ENCODE peak calls at places on chromosomes 5 and 9, in four cellular contexts. I is A549, K is uterus, D is upper lobe of left lung. S is an unnamed sample.

GRCh38 chr5:57503433-57503832 is 20.8 kb upstream of the ACTBL2 start:
- DNase-seq in I (no peak), K (peak), D (no peak), S (no peak)

GRCh38 chr5:27216367-27216941 is 178.1 kb upstream of the CDH9 start:
- DNase-seq in I (no peak), K (no peak), D (no peak), S (no peak)

GRCh38 chr5:126523818-126524522 is 71.0 kb downstream of the ALDH7A1 start:
- DNase-seq in I (no peak), K (no peak), D (no peak), S (no peak)

GRCh38 chr9:72292184-72292787 is 72.7 kb downstream of the ZFAND5 start:
- DNase-seq in I (peak), K (no peak), D (no peak), S (no peak)

GRCh38 chr9:134493471-134494272 is 147.9 kb upstream of the COL5A1 start:
- DNase-seq in I (no peak), K (no peak), D (peak), S (no peak)

GRCh38 chr5:177317959-177318377 is 6.3 kb upstream of the MXD3 start:
- DNase-seq in I (peak), K (peak), D (no peak), S (no peak)

GRCh38 chr9:78261403-78262001 is 25.6 kb downstream of the CEP78 start:
- DNase-seq in I (peak), K (no peak), D (no peak), S (no peak)

GRCh38 chr5:131328536-131329186 is 64.8 kb downstream of the CDC42SE2 start:
- DNase-seq in I (peak), K (no peak), D (no peak), S (no peak)

GRCh38 chr5:68884893-68885292 is 208.9 kb upstream of the SLC30A5 start:
- DNase-seq in I (peak), K (no peak), D (no peak), S (no peak)

GRCh38 chr5:174426388-174426787 is 298.0 kb upstream of the MSX2 start:
- DNase-seq in I (no peak), K (no peak), D (no peak), S (no peak)

DNA sequence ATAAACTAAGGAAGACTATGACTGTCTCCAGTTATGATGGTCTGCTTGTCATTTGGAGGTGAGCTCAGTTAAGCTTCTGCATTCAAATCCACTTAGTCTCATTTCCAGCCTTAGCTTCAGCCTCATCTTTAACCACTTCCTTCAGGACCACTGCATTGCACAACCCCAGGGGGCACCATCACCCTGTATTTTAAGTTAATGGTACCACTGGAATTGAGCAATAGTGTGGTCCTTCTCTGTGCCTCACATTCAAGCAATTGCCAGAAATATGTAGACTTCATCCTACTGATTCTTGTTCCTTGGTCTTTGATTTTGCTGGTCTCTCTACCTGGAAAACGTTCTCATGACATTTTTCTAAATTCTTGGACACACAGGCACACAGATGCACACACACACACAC is 131.5 kb upstream of the PTPN3 start:
- DNase-seq in I (no peak), K (no peak), D (no peak), S (no peak)
- TF ChIP-seq POLR2A in I (no peak), K (no peak), D (no peak), S (no peak)

DNA sequence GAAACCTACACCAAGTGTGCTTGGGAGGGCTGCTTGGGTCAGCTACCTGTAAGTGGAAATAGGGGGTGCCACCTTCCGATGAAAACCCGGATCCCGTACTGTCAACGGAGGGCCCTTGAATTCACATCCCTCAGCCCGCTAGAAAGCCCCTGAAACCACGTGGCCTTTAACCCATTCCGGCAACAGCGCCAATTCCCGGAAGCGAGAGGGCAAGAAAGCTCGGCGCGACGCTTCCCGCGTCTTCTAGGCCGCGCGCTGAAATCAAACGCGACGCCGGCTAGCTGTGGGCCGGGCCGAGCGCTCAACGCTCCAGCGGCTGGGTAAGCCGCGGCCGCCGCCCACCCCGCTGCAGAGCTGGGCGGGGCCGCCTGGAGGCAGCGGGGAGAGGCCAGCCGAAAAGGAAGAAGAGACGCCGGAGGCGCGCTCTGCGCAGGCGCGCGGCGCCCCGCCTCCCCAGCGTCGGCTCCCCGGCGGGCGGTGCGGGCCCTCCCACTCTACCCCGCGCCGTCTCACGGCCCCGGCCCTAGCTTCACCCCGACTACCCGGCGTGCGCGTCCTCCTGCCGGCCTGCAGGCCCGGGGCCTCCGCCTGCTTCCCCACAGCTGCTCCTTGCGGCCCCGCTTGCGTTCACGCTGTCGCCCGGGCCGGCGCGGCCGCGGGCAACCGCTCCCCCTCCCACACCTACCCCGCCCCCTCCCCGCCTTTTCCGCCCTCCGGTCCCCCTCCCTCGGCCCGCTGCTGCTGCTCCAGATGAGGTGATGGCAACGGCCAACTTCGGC is at the start of gene KIF2A:
- DNase-seq in I (peak), K (peak), D (peak), S (peak)
- TF ChIP-seq POLR2A in I (peak), K (peak), D (peak), S (peak)

DNA sequence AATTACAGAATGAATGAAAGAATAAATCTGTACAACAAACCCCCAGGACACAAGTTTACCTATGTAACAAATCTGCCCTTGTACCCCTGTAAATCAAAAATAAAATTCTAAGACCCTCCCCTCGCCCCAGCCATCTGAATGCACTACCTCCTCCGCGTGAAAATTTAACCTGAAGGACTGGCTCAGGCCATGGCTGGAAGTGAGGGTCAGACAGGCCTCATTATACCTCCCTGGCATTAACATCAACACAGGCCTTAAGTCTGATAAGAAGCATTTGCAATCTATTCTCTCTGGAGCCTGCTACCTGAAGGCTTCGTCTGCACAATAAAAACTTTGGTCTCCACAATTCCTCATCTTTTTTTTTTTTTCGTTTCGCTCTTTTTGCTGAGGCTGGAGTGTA is 48.7 kb upstream of the TTC39B start:
- DNase-seq in I (no peak), K (no peak), D (no peak), S (no peak)
- TF ChIP-seq POLR2A in I (no peak), K (no peak), D (no peak), S (no peak)

DNA sequence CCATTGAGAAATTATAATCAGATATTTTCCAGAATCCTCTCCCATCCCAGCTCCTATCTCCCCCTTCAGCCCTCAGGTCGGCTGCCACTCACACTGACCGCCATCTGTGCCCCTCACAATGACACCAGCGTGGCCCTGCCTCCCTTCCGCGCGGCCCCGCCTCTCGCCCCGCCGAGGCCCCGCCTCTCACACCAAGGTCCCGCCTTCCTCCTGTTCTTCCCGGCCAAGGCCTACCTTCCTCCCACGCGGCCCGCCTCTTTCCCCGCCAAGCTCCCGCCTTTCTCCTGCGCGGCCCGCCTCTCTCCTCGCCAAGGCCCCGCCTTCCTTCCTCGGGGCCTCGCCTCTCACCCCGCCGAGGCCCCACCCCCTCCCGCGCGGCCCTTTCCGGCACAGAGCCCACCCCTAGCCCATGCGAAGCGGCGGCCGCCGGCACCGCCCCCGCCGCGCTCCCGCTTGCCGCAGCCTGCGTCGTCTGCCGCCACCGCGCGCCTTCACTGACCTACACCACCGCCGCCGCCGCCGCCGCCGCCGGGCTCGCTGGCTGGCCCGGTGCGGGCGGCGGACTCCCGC is at the start of gene DNAJC21:
- DNase-seq in I (peak), K (peak), D (peak), S (peak)
- TF ChIP-seq POLR2A in I (no peak), K (peak), D (peak), S (no peak)

DNA sequence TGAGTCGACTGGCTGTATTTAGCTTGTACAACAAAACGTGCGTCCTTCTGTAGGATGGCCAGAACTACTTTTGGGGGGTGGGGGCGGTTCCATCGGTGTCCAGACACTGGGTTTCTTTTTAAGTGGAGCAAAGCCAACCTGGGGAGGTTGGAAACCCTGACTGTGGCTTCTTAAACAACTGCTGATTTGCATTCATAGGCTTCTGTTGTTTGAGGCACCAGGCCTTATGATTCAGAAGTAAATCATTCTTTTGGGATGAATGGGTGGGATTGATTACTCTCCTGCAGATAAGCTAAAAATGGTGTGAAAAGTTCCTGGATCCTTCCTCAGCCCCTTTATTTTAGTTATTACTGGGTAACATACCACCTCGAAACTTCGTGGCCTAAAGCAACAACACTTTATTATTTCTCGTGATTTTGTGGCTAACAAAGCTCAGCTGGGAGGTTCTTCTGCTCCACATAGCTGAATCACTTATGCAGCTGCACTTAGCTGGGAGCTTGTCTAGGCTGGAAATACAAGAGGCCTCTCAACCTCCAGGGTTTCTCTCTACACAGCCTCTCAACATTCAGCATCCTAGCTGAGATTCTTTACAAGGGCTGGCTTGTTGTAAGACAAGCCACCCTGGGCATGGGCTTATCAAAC is 12.2 kb upstream of the SMIM32 start:
- DNase-seq in I (no peak), K (no peak), D (no peak), S (no peak)
- TF ChIP-seq POLR2A in I (no peak), K (no peak), D (no peak), S (no peak)

S was measured in GM12891.